ENCODE peak calls at places on chromosome 3, in nine cellular contexts. E is psoas muscle; V is left kidney; H is RPMI8226; W is myocyte; S is WTC11; D is activated CD4-positive, alpha-beta T cell treated with anti-CD3 and anti-CD28 coated beads for 48 hours; Y is stimulated activated naive CD4-positive, alpha-beta T cell; Z is effector CD4-positive, alpha-beta T cell. F is an unnamed sample.

GRCh38 chr3:185712337-185712736 is 112.5 kb downstream of the IGF2BP2 start:
- DNase-seq in S (no peak), E (no peak), H (no peak), Z (no peak), D (no peak), Y (no peak), V (no peak), W (peak; percentile 25), F (no peak)

GRCh38 chr3:4719011-4719649 is 226.0 kb downstream of the ITPR1 start:
- DNase-seq in D (no peak), H (no peak), S (no peak), V (peak; percentile 72), Y (no peak), W (peak; percentile 70), Z (no peak), E (no peak), F (no peak)

GRCh38 chr3:10725846-10726245 is 90.2 kb upstream of the SLC6A11 start:
- DNase-seq in S (no peak), Z (no peak), Y (no peak), D (no peak), W (no peak), H (no peak), E (no peak), V (no peak), F (no peak)

GRCh38 chr3:147397911-147398809 is 8.2 kb downstream of the ZIC4 start:
- DNase-seq in Y (no peak), D (no peak), E (no peak), W (no peak), Z (no peak), V (no peak), H (no peak), S (no peak), F (no peak)

GRCh38 chr3:180679178-180680096 is at the start of gene CCDC39:
- DNase-seq in E (peak; percentile 54), Y (peak; percentile 43), W (peak; percentile 62), Z (peak; percentile 28), H (peak; percentile 98), D (peak; percentile 83), S (peak; percentile 91), V (peak; percentile 94), F (no peak)

GRCh38 chr3:53860196-53860595 is 13.8 kb downstream of the IL17RB start:
- DNase-seq in Y (no peak), H (no peak), E (no peak), W (no peak), D (no peak), Z (no peak), S (no peak), V (no peak), F (no peak)

GRCh38 chr3:50396502-50396901 is 37.2 kb upstream of the TMEM115 start:
- DNase-seq in S (no peak), E (no peak), H (no peak), Z (no peak), W (no peak), Y (no peak), D (no peak), V (no peak), F (no peak)

GRCh38 chr3:175059788-175060187 is 200.7 kb downstream of the NAALADL2 start:
- DNase-seq in Y (no peak), S (no peak), W (no peak), E (no peak), D (no peak), H (peak; percentile 85), V (no peak), Z (no peak), F (no peak)